ENCODE peak calls at places on chromosome 3, in eight cellular contexts. Z is choroid plexus epithelial cell; E is Panc1; Y is AG09309; D is CD8-positive, alpha-beta T cell; U is ovary; X is fibroblast of pulmonary artery; J is BJ. N is an unnamed sample.

GRCh38 chr3:179450901-179451334 is 352 bp downstream of the GNB4 start:
- DNase-seq in U (peak; percentile 44), Y (no peak), Z (peak; percentile 40), E (no peak), X (peak; percentile 32), J (no peak), D (no peak), N (no peak)

GRCh38 chr3:126376464-126376863 is 18.2 kb upstream of the CFAP100 start:
- DNase-seq in E (no peak), J (no peak), X (no peak), Z (no peak), Y (no peak), D (no peak), U (no peak), N (no peak)

GRCh38 chr3:61679103-61679502 is 117.7 kb downstream of the PTPRG start:
- DNase-seq in D (no peak), U (no peak), Z (no peak), J (no peak), E (no peak), Y (no peak), X (no peak), N (no peak)

GRCh38 chr3:18190646-18191045 is 234.5 kb downstream of the SATB1 start:
- DNase-seq in Y (peak; percentile 14), U (no peak), Z (peak; percentile 32), E (no peak), D (no peak), X (no peak), J (no peak), N (no peak)

GRCh38 chr3:45546636-45547201 is 47.8 kb upstream of the LIMD1 start:
- DNase-seq in Z (no peak), D (no peak), J (no peak), Y (no peak), X (no peak), E (no peak), U (no peak), N (no peak)

GRCh38 chr3:129121016-129121791 is 400 bp downstream of the RAB43 start:
- DNase-seq in J (no peak), U (no peak), Z (peak; percentile 56), Y (no peak), X (peak; percentile 42), D (peak; percentile 69), E (no peak), N (peak; percentile 25)

GRCh38 chr3:4474683-4475490 is 7.8 kb upstream of the SUMF1 start:
- DNase-seq in Z (peak; percentile 86), U (no peak), X (peak; percentile 93), D (no peak), E (no peak), Y (no peak), J (no peak), N (peak; percentile 64)

GRCh38 chr3:132593950-132594328 is 3.1 kb upstream of the ACKR4 start:
- DNase-seq in E (peak; percentile 8), X (peak; percentile 65), U (no peak), D (no peak), Z (peak; percentile 67), Y (no peak), J (peak; percentile 66), N (peak; percentile 75)

GRCh38 chr3:43346990-43347749 is 60.8 kb downstream of the SNRK start:
- DNase-seq in X (no peak), Z (peak; percentile 79), Y (no peak), E (no peak), D (peak; percentile 72), J (no peak), U (no peak), N (no peak)

GRCh38 chr3:25967385-25967784 is 177.5 kb downstream of the OXSM start:
- DNase-seq in U (no peak), E (no peak), Z (no peak), X (no peak), J (no peak), Y (no peak), D (no peak), N (no peak)

GRCh38 chr3:108180214-108180613 is 42.0 kb downstream of the IFT57 start:
- DNase-seq in Y (no peak), E (no peak), U (no peak), D (no peak), J (no peak), X (peak; percentile 31), Z (peak; percentile 37), N (peak; percentile 75)

GRCh38 chr3:143287403-143287802 is 167.8 kb downstream of the CHST2 start:
- DNase-seq in Z (no peak), U (no peak), E (no peak), J (no peak), Y (no peak), D (no peak), X (peak; percentile 33), N (peak; percentile 72)

GRCh38 chr3:157204431-157204830 is 44.5 kb upstream of the CCNL1 start:
- DNase-seq in J (peak; percentile 15), U (no peak), Z (peak; percentile 79), E (peak; percentile 22), X (peak; percentile 81), Y (peak; percentile 29), D (no peak), N (peak; percentile 85)

GRCh38 chr3:50342818-50343633 is 2.4 kb upstream of the RASSF1 start:
- DNase-seq in E (no peak), U (no peak), X (no peak), Y (no peak), Z (no peak), D (no peak), J (no peak), N (no peak)
- TF ChIP-seq CTCF in E (no peak), U (no peak), X (peak; percentile 6), Y (no peak), Z (peak; percentile 25), D (no peak), J (no peak), N (no peak)

GRCh38 chr3:188979236-188979635 is 192.5 kb upstream of the TPRG1 start:
- DNase-seq in E (no peak), Z (no peak), D (no peak), X (no peak), J (no peak), Y (no peak), U (no peak), N (no peak)

GRCh38 chr3:188975612-188976314 is 196.0 kb upstream of the TPRG1 start:
- DNase-seq in D (no peak), U (no peak), J (no peak), Y (no peak), Z (peak; percentile 24), E (no peak), X (no peak), N (no peak)

GRCh38 chr3:188974856-188975611 is 196.7 kb upstream of the TPRG1 start:
- DNase-seq in Y (peak; percentile 23), J (no peak), X (no peak), E (no peak), U (no peak), Z (peak; percentile 45), D (peak; percentile 53), N (no peak)

GRCh38 chr3:188978772-188979171 is 193.0 kb upstream of the TPRG1 start:
- DNase-seq in Z (peak; percentile 85), X (peak; percentile 42), Y (peak; percentile 35), J (no peak), E (no peak), D (no peak), U (peak; percentile 75), N (peak; percentile 43)

GRCh38 chr3:188976407-188976806 is 195.4 kb upstream of the TPRG1 start:
- DNase-seq in U (no peak), Y (no peak), Z (no peak), J (no peak), E (no peak), X (no peak), D (no peak), N (no peak)
- H3K4me3 ChIP-seq in U (no peak overlapping the region), Y (no peak overlapping the region), Z (no peak overlapping the region), J (no peak overlapping the region), E (no peak overlapping the region), X (no peak overlapping the region), D (no peak overlapping the region), N (no peak overlapping the region)

GRCh38 chr3:125192190-125193035 is 20.1 kb downstream of the SLC12A8 start:
- DNase-seq in E (no peak), Y (no peak), U (no peak), J (no peak), X (no peak), D (no peak), Z (no peak), N (no peak)

GRCh38 chr3:125191256-125191655 is 21.3 kb downstream of the SLC12A8 start:
- DNase-seq in U (no peak), D (no peak), X (no peak), J (no peak), E (no peak), Y (no peak), Z (no peak), N (peak; percentile 42)

GRCh38 chr3:125191730-125192129 is 20.8 kb downstream of the SLC12A8 start:
- DNase-seq in Z (no peak), E (no peak), U (no peak), J (no peak), D (no peak), Y (no peak), X (no peak), N (no peak)

GRCh38 chr3:125194849-125195601 is 17.5 kb downstream of the SLC12A8 start:
- DNase-seq in Z (peak; percentile 96), E (no peak), X (peak; percentile 36), U (no peak), J (peak; percentile 54), Y (peak; percentile 64), D (no peak), N (peak; percentile 68)

DNA sequence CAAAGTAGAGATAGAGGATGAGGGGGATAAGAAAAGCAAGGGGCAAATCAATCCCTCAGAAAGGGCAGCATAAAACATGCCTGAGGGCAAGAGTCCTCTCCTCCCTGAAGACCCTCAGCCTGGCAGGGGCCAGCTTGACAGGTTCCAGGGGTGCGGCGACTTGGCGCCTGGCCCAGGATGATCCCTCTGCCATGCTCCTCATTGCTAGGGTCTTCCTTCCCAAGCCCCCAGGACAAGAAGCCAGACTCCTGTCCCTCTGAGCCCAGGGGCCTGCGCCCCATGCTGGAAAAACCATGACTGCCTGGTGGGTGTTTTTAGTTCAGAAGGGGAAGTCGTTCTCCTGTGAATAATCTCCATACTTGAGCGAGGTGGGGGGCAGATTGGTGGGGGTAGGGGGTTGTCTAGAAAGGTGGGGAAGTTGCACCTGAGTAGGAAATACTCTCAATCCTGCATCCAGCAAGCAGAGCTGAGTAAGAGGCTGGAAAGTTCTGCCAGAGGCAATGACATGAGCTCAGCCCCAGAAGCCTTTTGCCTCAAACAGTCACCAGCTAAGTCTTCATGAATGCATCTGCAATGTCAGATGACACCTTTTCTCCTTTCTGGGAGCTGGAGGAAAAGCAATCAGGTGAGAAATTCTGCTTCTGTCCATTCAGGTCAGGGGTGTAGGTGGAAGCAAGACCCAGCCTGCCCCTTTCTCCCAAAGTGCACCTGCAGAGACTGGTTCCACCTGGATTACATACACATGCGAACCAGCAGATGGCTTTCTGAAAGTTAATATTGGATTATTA is 18.3 kb downstream of the SLC12A8 start:
- DNase-seq in E (no peak), J (no peak), Y (no peak), D (no peak), U (no peak), Z (peak; percentile 40), X (no peak), N (no peak)
- TF ChIP-seq CTCF in E (no peak), J (no peak), Y (no peak), D (no peak), U (no peak), Z (no peak), X (no peak), N (no peak)

DNA sequence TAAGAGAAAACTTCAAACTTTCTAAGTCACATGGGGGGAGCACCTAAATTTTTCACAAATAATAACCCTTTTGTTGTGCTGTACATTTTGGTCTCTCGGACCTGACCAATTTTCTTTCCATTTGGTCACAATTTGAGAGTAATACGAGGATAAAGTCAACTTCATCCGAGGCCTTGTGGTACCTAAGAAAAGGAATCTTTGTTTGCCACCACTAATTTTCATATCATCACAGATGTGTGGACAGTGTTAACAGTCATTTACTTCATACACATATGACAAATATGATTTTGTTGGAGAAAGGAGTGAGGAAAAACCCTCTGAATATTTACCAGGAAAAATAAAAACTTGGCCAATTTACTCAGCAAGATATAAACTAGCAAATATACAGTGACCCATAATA is 40.8 kb downstream of the VGLL4 start:
- DNase-seq in X (no peak), Z (no peak), Y (no peak), U (no peak), J (no peak), D (no peak), E (no peak), N (no peak)
- H3K4me3 ChIP-seq in X (no peak overlapping the region), Z (no peak overlapping the region), Y (no peak overlapping the region), U (no peak overlapping the region), J (no peak overlapping the region), D (no peak overlapping the region), E (peak overlapping the region; percentile 0), N (no peak overlapping the region)

N was measured in fibroblast of the aortic adventitia.